ENCODE peak calls at places on chromosomes 13 and 19, in ten cellular contexts. X, U, B, Y, J, L, E, W, S and A are unnamed samples.

GRCh38 chr13:39245688-39246087 is 207.4 kb downstream of the NHLRC3 start:
- DNase-seq in X (no peak), U (no peak), B (no peak), Y (no peak), J (no peak), L (no peak), E (no peak), W (no peak), S (no peak), A (no peak)

GRCh38 chr13:108227651-108228272 is 9.6 kb downstream of the ABHD13 start:
- DNase-seq in X (no peak), U (peak), B (no peak), Y (peak), J (peak), L (peak), E (peak), W (peak), S (no peak), A (no peak)

GRCh38 chr19:7885818-7886217 is 2.5 kb upstream of the LRRC8E start:
- DNase-seq in X (no peak), U (no peak), B (no peak), Y (no peak), J (no peak), L (no peak), E (no peak), W (no peak), S (no peak), A (no peak)

GRCh38 chr13:86020350-86021002 is 221.3 kb upstream of the SLITRK6 start:
- DNase-seq in X (no peak), U (no peak), B (no peak), Y (no peak), J (no peak), L (no peak), E (no peak), W (no peak), S (no peak), A (no peak)

GRCh38 chr13:50200988-50201387 is 185.7 kb downstream of the KCNRG start:
- DNase-seq in X (no peak), U (no peak), B (no peak), Y (no peak), J (no peak), L (no peak), E (no peak), W (no peak), S (no peak), A (no peak)

GRCh38 chr13:21672811-21673591 is 2.1 kb downstream of the FGF9 start:
- DNase-seq in X (no peak), U (no peak), B (no peak), Y (no peak), J (no peak), L (no peak), E (no peak), W (peak), S (no peak), A (no peak)

GRCh38 chr19:45497791-45498190 is 452 bp upstream of the PPM1N start:
- DNase-seq in X (no peak), U (no peak), B (no peak), Y (no peak), J (no peak), L (no peak), E (no peak), W (no peak), S (no peak), A (no peak)

GRCh38 chr19:1408300-1409203 is 1.2 kb downstream of the DAZAP1 start:
- DNase-seq in X (peak), U (no peak), B (no peak), Y (no peak), J (peak), L (no peak), E (peak), W (peak), S (peak), A (peak)

GRCh38 chr19:42594617-42595489 is at the start of gene CEACAM8:
- DNase-seq in X (no peak), U (no peak), B (no peak), Y (no peak), J (no peak), L (no peak), E (no peak), W (no peak), S (no peak), A (no peak)

GRCh38 chr19:4057913-4058695 is 8.6 kb downstream of the ZBTB7A start:
- DNase-seq in X (peak), U (no peak), B (peak), Y (no peak), J (no peak), L (peak), E (no peak), W (no peak), S (peak), A (no peak)

GRCh38 chr13:99909836-99910619 is 61.5 kb downstream of the ZIC5 start:
- DNase-seq in X (no peak), U (no peak), B (no peak), Y (no peak), J (no peak), L (no peak), E (no peak), W (no peak), S (no peak), A (no peak)

GRCh38 chr13:107680115-107680514 is 535.2 kb downstream of the LIG4 start:
- DNase-seq in X (peak), U (no peak), B (no peak), Y (peak), J (no peak), L (no peak), E (no peak), W (no peak), S (no peak), A (no peak)

GRCh38 chr19:47897857-47898256 is 11.7 kb upstream of the SULT2A1 start:
- DNase-seq in X (no peak), U (no peak), B (no peak), Y (no peak), J (no peak), L (no peak), E (no peak), W (no peak), S (no peak), A (no peak)

GRCh38 chr13:64877176-64877575 is 2353.0 kb downstream of the PCDH9 start:
- DNase-seq in X (no peak), U (no peak), B (no peak), Y (no peak), J (no peak), L (no peak), E (no peak), W (no peak), S (no peak), A (no peak)

GRCh38 chr19:48341006-48341405 is 15.7 kb downstream of the EMP3 start:
- DNase-seq in X (no peak), U (no peak), B (no peak), Y (no peak), J (no peak), L (no peak), E (no peak), W (no peak), S (no peak), A (no peak)

GRCh38 chr13:76884571-76885202 is 1.5 kb downstream of the KCTD12 start:
- DNase-seq in X (no peak), U (no peak), B (no peak), Y (no peak), J (no peak), L (peak), E (no peak), W (no peak), S (no peak), A (no peak)

GRCh38 chr13:26658491-26658890 is 101.0 kb downstream of the WASF3 start:
- DNase-seq in X (no peak), U (no peak), B (no peak), Y (no peak), J (no peak), L (no peak), E (no peak), W (no peak), S (no peak), A (peak)

GRCh38 chr13:68304287-68304893 is 1074.3 kb upstream of the PCDH9 start:
- DNase-seq in X (peak), U (peak), B (no peak), Y (no peak), J (no peak), L (no peak), E (peak), W (peak), S (no peak), A (no peak)

GRCh38 chr19:41533691-41534090 is 42.3 kb upstream of the CEACAM21 start:
- DNase-seq in X (no peak), U (no peak), B (no peak), Y (no peak), J (no peak), L (no peak), E (no peak), W (no peak), S (no peak), A (no peak)

GRCh38 chr13:29886446-29886845 is 36.0 kb upstream of the UBL3 start:
- DNase-seq in X (no peak), U (no peak), B (no peak), Y (no peak), J (no peak), L (no peak), E (no peak), W (no peak), S (no peak), A (no peak)

GRCh38 chr13:21676611-21677021 is 5.7 kb downstream of the FGF9 start:
- DNase-seq in X (no peak), U (no peak), B (no peak), Y (no peak), J (no peak), L (no peak), E (peak), W (no peak), S (peak), A (peak)

GRCh38 chr13:101703838-101704237 is 251.4 kb downstream of the ITGBL1 start:
- DNase-seq in X (no peak), U (no peak), B (no peak), Y (no peak), J (no peak), L (no peak), E (no peak), W (no peak), S (no peak), A (no peak)

GRCh38 chr19:344625-345319 is at the start of gene MIER2:
- DNase-seq in X (peak), U (peak), B (peak), Y (peak), J (peak), L (no peak), E (peak), W (peak), S (peak), A (peak)

GRCh38 chr19:44435441-44435840 is 12.8 kb downstream of the ZNF229 start:
- DNase-seq in X (no peak), U (no peak), B (no peak), Y (no peak), J (no peak), L (no peak), E (no peak), W (no peak), S (no peak), A (no peak)

GRCh38 chr13:26255717-26256277 is 1.9 kb downstream of the CDK8 start:
- DNase-seq in X (no peak), U (no peak), B (no peak), Y (no peak), J (no peak), L (no peak), E (peak), W (peak), S (no peak), A (no peak)

GRCh38 chr19:1293782-1294621 is 8.3 kb downstream of the EFNA2 start:
- DNase-seq in X (no peak), U (no peak), B (no peak), Y (no peak), J (no peak), L (no peak), E (no peak), W (no peak), S (no peak), A (no peak)

GRCh38 chr19:53982611-53983010 is 8.8 kb upstream of the CACNG6 start:
- DNase-seq in X (no peak), U (no peak), B (no peak), Y (no peak), J (no peak), L (no peak), E (no peak), W (peak), S (no peak), A (no peak)

GRCh38 chr13:64480648-64481047 is 2749.5 kb downstream of the PCDH9 start:
- DNase-seq in X (no peak), U (no peak), B (no peak), Y (no peak), J (no peak), L (no peak), E (no peak), W (no peak), S (no peak), A (no peak)

GRCh38 chr19:47512183-47512947 is 2.5 kb downstream of the NAPA start:
- DNase-seq in X (peak), U (no peak), B (no peak), Y (no peak), J (no peak), L (no peak), E (no peak), W (peak), S (no peak), A (no peak)

GRCh38 chr13:98541701-98542203 is 35.2 kb downstream of the STK24 start:
- DNase-seq in X (no peak), U (no peak), B (no peak), Y (no peak), J (no peak), L (no peak), E (no peak), W (no peak), S (no peak), A (no peak)